ENCODE peak calls at places on chromosomes 11 and 22, in four cellular contexts. L, O, X and P are unnamed samples.

GRCh38 chr11:121741316-121741715 is 288.5 kb upstream of the SORL1-AS1 start:
- DNase-seq in L (no peak), O (no peak), X (no peak), P (no peak)

GRCh38 chr11:2138436-2139117 is 612 bp downstream of the IGF2 start:
- DNase-seq in L (no peak), O (no peak), X (no peak), P (no peak)

GRCh38 chr11:64053699-64054098 is 18.0 kb downstream of the FLRT1 start:
- DNase-seq in L (peak; percentile 87), O (no peak), X (no peak), P (peak; percentile 78)

GRCh38 chr11:121670792-121671275 is 218.1 kb upstream of the SORL1-AS1 start:
- DNase-seq in L (no peak), O (no peak), X (no peak), P (no peak)

GRCh38 chr11:76782526-76783293 is 446 bp upstream of the TSKU start:
- DNase-seq in L (peak; percentile 95), O (peak; percentile 97), X (no peak), P (no peak)

GRCh38 chr22:37577957-37578356 is 1.9 kb downstream of the LGALS2 start:
- DNase-seq in L (no peak), O (no peak), X (no peak), P (no peak)

GRCh38 chr22:49427941-49428340 is 399.7 kb downstream of the BRD1 start:
- DNase-seq in L (no peak), O (no peak), X (no peak), P (no peak)

GRCh38 chr22:48475661-48476345 is 1351.9 kb downstream of the BRD1 start:
- DNase-seq in L (peak; percentile 17), O (no peak), X (no peak), P (no peak)

GRCh38 chr11:57288771-57289579 is 35.8 kb downstream of the TNKS1BP1 start:
- DNase-seq in L (no peak), O (peak; percentile 77), X (no peak), P (no peak)

GRCh38 chr22:22751043-22751603 is 106.7 kb downstream of the GGTLC2 start:
- DNase-seq in L (no peak), O (no peak), X (no peak), P (no peak)

GRCh38 chr11:90997241-90997640 is 774.4 kb upstream of the CHORDC1 start:
- DNase-seq in L (no peak), O (no peak), X (no peak), P (no peak)

GRCh38 chr11:59097113-59097708 is 9.8 kb upstream of the FAM111B start:
- DNase-seq in L (peak; percentile 65), O (peak; percentile 63), X (peak; percentile 40), P (peak; percentile 66)

GRCh38 chr11:94401773-94402265 is 600 bp upstream of the GPR83 start:
- DNase-seq in L (no peak), O (no peak), X (no peak), P (no peak)

GRCh38 chr11:23423119-23423518 is 562.8 kb upstream of the CCDC179 start:
- DNase-seq in L (no peak), O (peak; percentile 41), X (no peak), P (no peak)